ENCODE peak calls at places on chromosomes 2 and 18, in five cellular contexts. W is right cardiac atrium; Q is GM23248; X is CD8-positive, alpha-beta T cell; C is transverse colon. M is an unnamed sample.

GRCh38 chr2:12883911-12884310 is 167.2 kb downstream of the TRIB2 start:
- DNase-seq in X (no peak), C (no peak), W (no peak), Q (peak; percentile 49), M (peak; percentile 37)

GRCh38 chr2:53021285-53021684 is 746.3 kb upstream of the CHAC2 start:
- DNase-seq in X (no peak), Q (peak; percentile 48), W (no peak), C (no peak), M (no peak)

GRCh38 chr2:232484628-232485332 is 2.9 kb downstream of the ECEL1 start:
- DNase-seq in C (no peak), W (no peak), X (no peak), Q (no peak), M (no peak)

GRCh38 chr2:208466920-208467298 is 60.3 kb downstream of the PTH2R start:
- DNase-seq in X (no peak), W (no peak), C (no peak), Q (no peak), M (no peak)

GRCh38 chr2:119650206-119650605 is 28.8 kb upstream of the TMEM177 start:
- DNase-seq in W (no peak), X (no peak), C (no peak), Q (peak; percentile 46), M (no peak)

GRCh38 chr2:151478011-151478410 is 68.3 kb downstream of the RIF1 start:
- DNase-seq in C (no peak), X (no peak), Q (peak; percentile 48), W (no peak), M (no peak)

GRCh38 chr18:53033128-53033527 is 693.1 kb downstream of the DCC start:
- DNase-seq in X (no peak), Q (no peak), W (no peak), C (no peak), M (no peak)

GRCh38 chr2:102792538-102793208 is 30.8 kb downstream of the TMEM182 start:
- DNase-seq in X (no peak), Q (no peak), C (no peak), W (no peak), M (no peak)

GRCh38 chr18:56321470-56321869 is 316.9 kb downstream of the TXNL1 start:
- DNase-seq in X (no peak), W (peak; percentile 50), Q (no peak), C (no peak), M (no peak)

GRCh38 chr2:112893801-112894200 is 17.2 kb upstream of the IL37 start:
- DNase-seq in X (no peak), Q (no peak), W (no peak), C (no peak), M (no peak)

GRCh38 chr2:224206816-224207215 is 167.7 kb upstream of the SERPINE2 start:
- DNase-seq in C (no peak), X (no peak), Q (no peak), W (no peak), M (no peak)

GRCh38 chr2:224716201-224716600 is at the start of gene CCDC195:
- DNase-seq in X (no peak), Q (no peak), C (no peak), W (no peak), M (no peak)

GRCh38 chr2:173054466-173054865 is 21.2 kb upstream of the MAP3K20 start:
- DNase-seq in C (no peak), Q (peak; percentile 23), W (no peak), X (no peak), M (no peak)

GRCh38 chr2:12617366-12617765 is 99.4 kb upstream of the TRIB2 start:
- DNase-seq in Q (no peak), C (no peak), W (no peak), X (no peak), M (no peak)

GRCh38 chr18:9782073-9782857 is 74.2 kb downstream of the RAB31 start:
- DNase-seq in C (no peak), W (peak; percentile 40), Q (peak; percentile 90), X (no peak), M (peak; percentile 56)

GRCh38 chr2:160869411-160869810 is 290.8 kb upstream of the TANK start:
- DNase-seq in Q (peak; percentile 93), X (no peak), W (no peak), C (no peak), M (peak; percentile 86)

GRCh38 chr2:240788482-240788881 is 31.5 kb downstream of the KIF1A start:
- DNase-seq in Q (no peak), X (no peak), W (no peak), C (no peak), M (no peak)

GRCh38 chr2:16639431-16639830 is 26.2 kb downstream of the CYRIA start:
- DNase-seq in Q (no peak), C (no peak), W (no peak), X (no peak), M (no peak)
- H3K4me3 ChIP-seq in Q (no peak overlapping the region), C (no peak overlapping the region), W (no peak overlapping the region), X (no peak overlapping the region), M (no peak overlapping the region)

GRCh38 chr18:36299010-36299409 is 1.5 kb downstream of the FHOD3 start:
- DNase-seq in W (no peak), C (no peak), X (no peak), Q (no peak), M (no peak)
- H3K4me3 ChIP-seq in W (peak overlapping the region; percentile 54), C (no peak overlapping the region), X (no peak overlapping the region), Q (peak overlapping the region; percentile 87), M (no peak overlapping the region)

DNA sequence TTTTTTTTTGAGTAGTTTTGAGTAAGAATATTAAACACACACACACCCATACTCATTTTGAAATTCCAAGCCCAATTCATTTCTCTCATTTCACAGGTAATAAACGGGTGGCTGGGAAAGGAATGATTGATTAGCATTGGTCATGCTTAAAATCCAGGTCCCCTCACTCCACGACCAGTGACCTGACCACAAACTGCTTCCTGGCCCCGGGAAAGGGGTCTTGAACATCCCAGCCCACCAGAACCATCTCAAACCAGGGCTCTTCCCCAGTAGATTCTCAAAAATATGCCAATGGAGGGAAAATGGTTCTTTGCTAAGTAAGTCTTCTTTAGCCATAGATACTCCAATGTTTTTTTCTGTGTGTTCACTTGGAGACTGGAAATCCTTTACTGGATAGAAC is 219.5 kb downstream of the ANAPC1 start:
- DNase-seq in X (no peak), C (no peak), Q (no peak), W (no peak), M (no peak)
- H3K4me3 ChIP-seq in X (no peak overlapping the region), C (no peak overlapping the region), Q (no peak overlapping the region), W (no peak overlapping the region), M (no peak overlapping the region)

GRCh38 chr2:215931256-215931903 is 82.0 kb downstream of the MREG start:
- DNase-seq in Q (peak; percentile 83), W (peak; percentile 43), C (peak; percentile 58), X (peak; percentile 11), M (peak; percentile 21)

GRCh38 chr2:215933141-215933540 is 80.2 kb downstream of the MREG start:
- DNase-seq in W (no peak), C (no peak), X (no peak), Q (peak; percentile 53), M (no peak)

GRCh38 chr2:215929602-215930335 is 83.6 kb downstream of the MREG start:
- DNase-seq in C (no peak), W (no peak), Q (peak; percentile 67), X (no peak), M (no peak)

DNA sequence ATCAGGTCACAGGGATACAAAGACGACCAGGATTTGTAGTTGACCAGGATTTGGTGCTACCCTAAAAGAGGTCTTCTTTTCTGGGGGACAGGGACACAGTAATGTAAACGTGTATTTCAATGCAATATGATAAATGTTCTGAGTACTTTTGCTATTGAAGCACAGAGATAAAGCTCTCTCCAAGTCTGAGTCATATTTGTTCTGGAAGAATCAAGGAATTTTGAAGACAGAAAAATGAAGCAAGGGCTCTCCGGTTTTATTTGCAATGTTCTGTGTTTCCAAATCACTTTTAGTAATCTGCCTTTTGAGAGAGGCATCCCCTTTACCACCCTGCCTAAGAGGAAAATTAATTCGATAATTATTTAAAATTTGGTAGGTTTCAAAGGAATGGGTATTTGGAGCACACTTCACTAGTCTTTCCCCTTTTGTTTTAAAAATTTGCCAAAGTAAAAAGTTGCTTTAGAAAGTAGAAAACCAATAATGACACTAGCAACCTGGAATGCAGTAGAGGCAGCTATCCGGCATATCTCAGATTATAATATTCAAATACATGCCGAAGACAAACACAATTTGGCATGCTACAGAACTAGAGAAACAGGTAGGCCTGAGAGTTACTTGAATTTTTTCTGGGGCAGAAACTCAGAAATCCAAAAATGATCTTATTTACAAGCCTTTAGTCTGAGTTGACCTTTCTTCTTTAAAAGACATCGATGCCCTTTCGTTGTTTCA is 82.7 kb downstream of the MREG start:
- DNase-seq in W (no peak), Q (peak; percentile 61), X (no peak), C (no peak), M (no peak)
- H3K4me3 ChIP-seq in W (no peak overlapping the region), Q (peak overlapping the region; percentile 61), X (no peak overlapping the region), C (no peak overlapping the region), M (no peak overlapping the region)

GRCh38 chr2:28325173-28325566 is 67.5 kb upstream of the FOSL2 start:
- DNase-seq in X (no peak), Q (no peak), C (no peak), W (no peak), M (no peak)
- H3K4me3 ChIP-seq in X (no peak overlapping the region), Q (no peak overlapping the region), C (no peak overlapping the region), W (no peak overlapping the region), M (no peak overlapping the region)

GRCh38 chr2:42100696-42101585 is 53.1 kb downstream of the PKDCC start:
- DNase-seq in W (peak; percentile 77), X (peak; percentile 44), C (peak; percentile 75), Q (peak; percentile 80), M (peak; percentile 42)
- H3K4me3 ChIP-seq in W (peak overlapping the region; percentile 41), X (peak overlapping the region; percentile 49), C (peak overlapping the region; percentile 38), Q (peak overlapping the region; percentile 51), M (no peak overlapping the region)

GRCh38 chr2:127196549-127196948 is 23.6 kb downstream of the CYP27C1 start:
- DNase-seq in C (no peak), W (no peak), Q (no peak), X (no peak), M (no peak)

GRCh38 chr2:127199223-127199622 is 20.9 kb downstream of the CYP27C1 start:
- DNase-seq in X (no peak), C (no peak), Q (no peak), W (no peak), M (no peak)

GRCh38 chr2:127197475-127198385 is 22.4 kb downstream of the CYP27C1 start:
- DNase-seq in Q (peak; percentile 81), X (peak; percentile 30), C (peak; percentile 77), W (peak; percentile 46), M (peak; percentile 72)

GRCh38 chr2:127195140-127196074 is 24.7 kb downstream of the CYP27C1 start:
- DNase-seq in Q (no peak), C (no peak), X (no peak), W (no peak), M (no peak)

GRCh38 chr2:127196998-127197397 is 23.1 kb downstream of the CYP27C1 start:
- DNase-seq in W (no peak), X (no peak), Q (peak; percentile 34), C (no peak), M (no peak)
- H3K4me3 ChIP-seq in W (no peak overlapping the region), X (no peak overlapping the region), Q (no peak overlapping the region), C (peak overlapping the region; percentile 1), M (no peak overlapping the region)

GRCh38 chr2:226790436-226790835 is 9.2 kb downstream of the IRS1 start:
- DNase-seq in Q (peak; percentile 29), W (no peak), X (no peak), C (no peak), M (no peak)
- H3K4me3 ChIP-seq in Q (peak overlapping the region; percentile 75), W (peak overlapping the region; percentile 92), X (peak overlapping the region; percentile 72), C (no peak overlapping the region), M (no peak overlapping the region)

GRCh38 chr2:238220892-238221521 is 17.5 kb upstream of the ILKAP start:
- DNase-seq in X (no peak), W (no peak), Q (no peak), C (no peak), M (peak; percentile 77)
- H3K4me3 ChIP-seq in X (no peak overlapping the region), W (no peak overlapping the region), Q (no peak overlapping the region), C (no peak overlapping the region), M (peak overlapping the region; percentile 50)